ENCODE peak calls at places on chromosome 22, in five cellular contexts. One of them, this sample, is unnamed.

GRCh38 chr22:38135133-38135706 is 24.7 kb upstream of the BAIAP2L2 start:
- DNase-seq in colonic mucosa: no peak
- DNase-seq in activated CD4-positive, alpha-beta T cell treated with anti-CD3 and anti-CD28 coated beads for 36 hours: peak; percentile 31
- DNase-seq in thyroid gland: no peak
- DNase-seq in activated CD8-positive, alpha-beta memory T cell treated with anti-CD3 and anti-CD28 coated beads, Interleukin-2, amount 10 ng/mL, durations not matched to agents 7 days and 5 days: no peak
- DNase-seq in this sample: no peak

GRCh38 chr22:47165998-47166397 is 403.5 kb downstream of the TBC1D22A start:
- DNase-seq in colonic mucosa: no peak
- DNase-seq in thyroid gland: no peak
- DNase-seq in activated CD8-positive, alpha-beta memory T cell treated with anti-CD3 and anti-CD28 coated beads, Interleukin-2, amount 10 ng/mL, durations not matched to agents 7 days and 5 days: no peak
- DNase-seq in activated CD4-positive, alpha-beta T cell treated with anti-CD3 and anti-CD28 coated beads for 36 hours: peak; percentile 1
- DNase-seq in this sample: no peak

GRCh38 chr22:40487663-40488249 is 117.4 kb downstream of the SGSM3 start:
- DNase-seq in thyroid gland: no peak
- DNase-seq in colonic mucosa: no peak
- DNase-seq in activated CD8-positive, alpha-beta memory T cell treated with anti-CD3 and anti-CD28 coated beads, Interleukin-2, amount 10 ng/mL, durations not matched to agents 7 days and 5 days: no peak
- DNase-seq in activated CD4-positive, alpha-beta T cell treated with anti-CD3 and anti-CD28 coated beads for 36 hours: no peak
- DNase-seq in this sample: no peak

GRCh38 chr22:32917577-32918375 is 116.3 kb downstream of the TIMP3 start:
- DNase-seq in activated CD8-positive, alpha-beta memory T cell treated with anti-CD3 and anti-CD28 coated beads, Interleukin-2, amount 10 ng/mL, durations not matched to agents 7 days and 5 days: no peak
- DNase-seq in colonic mucosa: no peak
- DNase-seq in activated CD4-positive, alpha-beta T cell treated with anti-CD3 and anti-CD28 coated beads for 36 hours: no peak
- DNase-seq in thyroid gland: peak; percentile 51
- DNase-seq in this sample: no peak

GRCh38 chr22:40241200-40241763 is 63.6 kb downstream of the TNRC6B start:
- DNase-seq in activated CD4-positive, alpha-beta T cell treated with anti-CD3 and anti-CD28 coated beads for 36 hours: peak; percentile 51
- DNase-seq in thyroid gland: no peak
- DNase-seq in activated CD8-positive, alpha-beta memory T cell treated with anti-CD3 and anti-CD28 coated beads, Interleukin-2, amount 10 ng/mL, durations not matched to agents 7 days and 5 days: no peak
- DNase-seq in colonic mucosa: no peak
- DNase-seq in this sample: no peak

GRCh38 chr22:27670701-27671412 is 130.7 kb downstream of the MN1 start:
- DNase-seq in colonic mucosa: no peak
- DNase-seq in thyroid gland: peak; percentile 13
- DNase-seq in activated CD8-positive, alpha-beta memory T cell treated with anti-CD3 and anti-CD28 coated beads, Interleukin-2, amount 10 ng/mL, durations not matched to agents 7 days and 5 days: no peak
- DNase-seq in activated CD4-positive, alpha-beta T cell treated with anti-CD3 and anti-CD28 coated beads for 36 hours: no peak
- DNase-seq in this sample: peak; percentile 71

GRCh38 chr22:48500481-48501230 is 1327.0 kb downstream of the BRD1 start:
- DNase-seq in thyroid gland: no peak
- DNase-seq in colonic mucosa: no peak
- DNase-seq in activated CD4-positive, alpha-beta T cell treated with anti-CD3 and anti-CD28 coated beads for 36 hours: no peak
- DNase-seq in activated CD8-positive, alpha-beta memory T cell treated with anti-CD3 and anti-CD28 coated beads, Interleukin-2, amount 10 ng/mL, durations not matched to agents 7 days and 5 days: no peak
- DNase-seq in this sample: no peak

GRCh38 chr22:43341565-43341964 is 1.6 kb downstream of the SCUBE1 start:
- DNase-seq in colonic mucosa: no peak
- DNase-seq in activated CD4-positive, alpha-beta T cell treated with anti-CD3 and anti-CD28 coated beads for 36 hours: no peak
- DNase-seq in thyroid gland: no peak
- DNase-seq in activated CD8-positive, alpha-beta memory T cell treated with anti-CD3 and anti-CD28 coated beads, Interleukin-2, amount 10 ng/mL, durations not matched to agents 7 days and 5 days: no peak
- DNase-seq in this sample: no peak

GRCh38 chr22:30390974-30391691 is 3.9 kb upstream of the RNF215 start:
- DNase-seq in activated CD4-positive, alpha-beta T cell treated with anti-CD3 and anti-CD28 coated beads for 36 hours: peak; percentile 90
- DNase-seq in colonic mucosa: peak; percentile 78
- DNase-seq in activated CD8-positive, alpha-beta memory T cell treated with anti-CD3 and anti-CD28 coated beads, Interleukin-2, amount 10 ng/mL, durations not matched to agents 7 days and 5 days: peak; percentile 85
- DNase-seq in thyroid gland: peak; percentile 84
- DNase-seq in this sample: peak; percentile 83